ENCODE peak calls at places on chromosomes 3 and 15, in eight cellular contexts. P is small intestine, S is PC-9, T is tibial nerve, B is GM23338, F is lung, I is body of pancreas, N is astrocyte. Q is an unnamed sample.

GRCh38 chr3:2099028-2099671 is 484 bp downstream of the CNTN4 start:
- DNase-seq in N (no peak), P (no peak), I (peak; percentile 8), T (no peak), F (no peak), S (no peak), B (peak; percentile 66), Q (peak; percentile 43)

GRCh38 chr3:94285874-94286273 is 223.0 kb downstream of the NSUN3 start:
- DNase-seq in N (peak; percentile 6), I (no peak), F (no peak), B (peak; percentile 17), P (no peak), T (no peak), S (no peak), Q (no peak)

GRCh38 chr15:67501177-67501835 is 19.6 kb upstream of the C15orf61 start:
- DNase-seq in B (peak; percentile 37), P (peak; percentile 44), T (no peak), N (peak; percentile 10), I (no peak), F (no peak), S (no peak), Q (peak; percentile 33)

GRCh38 chr3:177800565-177800964 is 603.3 kb upstream of the TBL1XR1 start:
- DNase-seq in T (no peak), B (no peak), N (peak; percentile 41), I (no peak), F (no peak), S (no peak), P (no peak), Q (no peak)

GRCh38 chr3:141926929-141927328 is 50.5 kb downstream of the ATP1B3 start:
- DNase-seq in P (no peak), S (no peak), T (no peak), N (no peak), B (no peak), F (no peak), I (no peak), Q (no peak)

GRCh38 chr3:123679712-123680386 is 95.0 kb upstream of the HACD2 start:
- DNase-seq in S (no peak), P (no peak), T (no peak), B (no peak), F (no peak), N (no peak), I (no peak), Q (peak; percentile 24)

GRCh38 chr15:79372428-79372827 is 59.7 kb upstream of the MINAR1 start:
- DNase-seq in B (no peak), S (no peak), F (no peak), I (no peak), T (no peak), P (no peak), N (peak; percentile 68), Q (no peak)

GRCh38 chr3:33299395-33300081 is 22.3 kb downstream of the FBXL2 start:
- DNase-seq in F (no peak), N (peak; percentile 90), S (peak; percentile 77), P (no peak), T (no peak), B (no peak), I (no peak), Q (peak; percentile 3)

GRCh38 chr3:25094932-25095690 is 333.0 kb upstream of the RARB start:
- DNase-seq in I (no peak), P (no peak), B (no peak), N (no peak), F (no peak), S (no peak), T (no peak), Q (no peak)

GRCh38 chr3:98705694-98706093 is 57.4 kb upstream of the ST3GAL6 start:
- DNase-seq in N (no peak), P (no peak), F (no peak), S (peak; percentile 33), T (no peak), B (no peak), I (no peak), Q (no peak)

GRCh38 chr3:43014990-43015389 is 35.9 kb downstream of the GASK1A start:
- DNase-seq in T (no peak), S (no peak), P (no peak), B (no peak), I (no peak), F (no peak), N (no peak), Q (no peak)

GRCh38 chr3:140577911-140578310 is 100.0 kb upstream of the TRIM42 start:
- DNase-seq in P (no peak), T (no peak), B (no peak), I (no peak), N (no peak), S (no peak), F (no peak), Q (no peak)

GRCh38 chr3:141151439-141151838 is 80.2 kb upstream of the PXYLP1 start:
- DNase-seq in S (no peak), I (no peak), B (no peak), F (no peak), N (peak; percentile 15), P (no peak), T (no peak), Q (no peak)

GRCh38 chr15:39587291-39587909 is 6.5 kb downstream of the THBS1 start:
- DNase-seq in B (no peak), P (no peak), I (no peak), F (no peak), S (no peak), T (no peak), N (no peak), Q (no peak)

GRCh38 chr3:138774529-138775253 is 60.0 kb downstream of the PIK3CB start:
- DNase-seq in N (peak; percentile 100), I (peak; percentile 91), T (no peak), B (no peak), F (peak; percentile 77), P (peak; percentile 62), S (peak; percentile 93), Q (peak; percentile 76)

GRCh38 chr3:138768946-138769345 is 65.8 kb downstream of the PIK3CB start:
- DNase-seq in N (no peak), P (no peak), B (no peak), I (no peak), F (no peak), S (no peak), T (no peak), Q (peak; percentile 90)

GRCh38 chr3:138775254-138775595 is 59.5 kb downstream of the PIK3CB start:
- DNase-seq in P (no peak), F (no peak), N (peak; percentile 13), I (no peak), S (no peak), B (no peak), T (no peak), Q (no peak)

GRCh38 chr3:138768126-138768525 is 66.6 kb downstream of the PIK3CB start:
- DNase-seq in P (no peak), T (no peak), F (no peak), S (no peak), I (no peak), B (peak; percentile 54), N (no peak), Q (peak; percentile 24)

DNA sequence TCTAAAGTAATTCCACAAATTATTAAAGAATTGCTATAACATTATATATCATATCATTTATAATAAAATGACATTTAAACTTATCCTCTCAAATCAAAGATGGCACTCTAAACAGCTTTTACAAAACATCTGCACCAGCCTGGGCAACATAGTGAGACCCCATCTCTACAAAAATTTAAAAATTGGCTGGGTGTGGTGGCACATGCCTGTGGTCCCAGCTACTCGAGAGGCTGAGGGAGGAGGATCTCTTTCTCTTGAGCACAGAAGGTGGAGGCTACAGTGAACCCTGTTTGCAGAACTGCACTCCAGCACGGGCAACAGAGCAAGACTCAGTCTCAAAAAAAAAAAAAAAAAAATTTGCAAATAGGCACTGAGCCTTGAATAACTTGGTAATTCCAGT is 63.1 kb downstream of the PIK3CB start:
- DNase-seq in F (no peak), N (no peak), S (no peak), T (no peak), B (no peak), I (no peak), P (no peak), Q (no peak)
- H3K27me3 ChIP-seq in F (no peaks in the 10 kb centered on the region), N (no peaks in the 10 kb centered on the region), S (no peaks in the 10 kb centered on the region), T (no peaks in the 10 kb centered on the region), B (no peaks in the 10 kb centered on the region), I (no peaks in the 10 kb centered on the region), P (no peaks in the 10 kb centered on the region), Q (no peaks in the 10 kb centered on the region)

GRCh38 chr15:63354771-63355650 is 26.6 kb downstream of the CA12 start:
- DNase-seq in B (no peak), P (peak; percentile 49), N (no peak), S (no peak), T (no peak), I (no peak), F (no peak), Q (no peak)

GRCh38 chr15:63357657-63358161 is 23.9 kb downstream of the CA12 start:
- DNase-seq in N (no peak), P (peak; percentile 11), B (no peak), S (no peak), I (no peak), T (no peak), F (no peak), Q (no peak)

GRCh38 chr15:63360170-63360569 is 21.5 kb downstream of the CA12 start:
- DNase-seq in F (no peak), I (no peak), B (no peak), N (no peak), P (no peak), T (no peak), S (no peak), Q (no peak)

GRCh38 chr15:63357061-63357460 is 24.6 kb downstream of the CA12 start:
- DNase-seq in N (no peak), F (no peak), P (no peak), S (no peak), I (no peak), B (no peak), T (no peak), Q (no peak)

DNA sequence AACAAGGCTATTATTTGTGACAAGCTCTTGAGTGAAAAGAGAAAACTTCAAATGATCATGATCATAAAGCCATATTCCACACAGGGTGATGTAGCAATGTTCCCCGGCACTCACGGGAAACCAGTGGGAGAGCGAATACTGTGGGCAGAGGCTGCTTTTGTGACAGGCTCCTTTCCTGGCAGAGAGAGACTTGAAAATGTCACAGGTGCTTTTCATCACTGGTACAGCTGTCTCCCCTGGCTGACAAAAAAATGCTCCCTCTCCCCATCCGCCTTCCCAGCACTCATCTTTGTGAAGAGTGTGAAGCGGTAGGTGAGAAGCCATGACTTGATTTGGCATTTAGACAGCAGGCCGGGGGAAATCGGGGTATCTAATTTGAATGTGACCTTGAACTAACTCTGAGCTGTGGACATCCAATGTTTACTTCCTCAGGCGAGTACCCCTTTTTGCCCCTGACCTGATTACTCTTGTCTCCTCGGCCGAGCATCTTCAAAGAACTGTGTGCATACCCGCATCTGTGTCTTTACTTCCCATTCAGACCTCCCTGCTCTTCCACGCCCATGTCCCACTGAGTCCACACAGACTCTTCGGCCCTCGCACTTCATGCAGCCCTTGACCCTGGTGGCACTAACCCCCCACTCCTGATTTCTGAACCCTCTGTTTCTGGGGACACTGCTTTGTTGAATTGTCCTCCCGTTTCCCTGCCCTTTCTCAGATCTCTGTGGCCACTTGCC is 23.2 kb downstream of the CA12 start:
- DNase-seq in T (no peak), P (no peak), S (no peak), F (no peak), N (no peak), B (no peak), I (no peak), Q (no peak)
- H3K4me1 ChIP-seq in T (no peaks in the 10 kb centered on the region), P (no peaks in the 10 kb centered on the region), S (no peaks in the 10 kb centered on the region), F (peaks cover 2% of the 10 kb centered on the region), N (no peaks in the 10 kb centered on the region), B (peaks cover 16% of the 10 kb centered on the region), I (peaks cover 42% of the 10 kb centered on the region), Q (peaks cover 5% of the 10 kb centered on the region)

GRCh38 chr3:160052385-160053047 is 63.9 kb downstream of the IL12A start:
- DNase-seq in T (no peak), I (peak; percentile 30), B (no peak), F (no peak), N (peak; percentile 52), P (no peak), S (no peak), Q (no peak)
- H3K4me3 ChIP-seq in T (no peak overlapping the region), I (no peak overlapping the region), B (no peak overlapping the region), F (no peak overlapping the region), N (peak overlapping the region; percentile 26), P (no peak overlapping the region), S (no peak overlapping the region), Q (no peak overlapping the region)

GRCh38 chr3:189056612-189057352 is 115.0 kb upstream of the TPRG1 start:
- DNase-seq in F (no peak), P (no peak), T (no peak), S (no peak), I (no peak), B (no peak), N (no peak), Q (no peak)
- H3K27me3 ChIP-seq in F (no peaks in the 10 kb centered on the region), P (no peaks in the 10 kb centered on the region), T (no peaks in the 10 kb centered on the region), S (no peaks in the 10 kb centered on the region), I (no peaks in the 10 kb centered on the region), B (no peaks in the 10 kb centered on the region), N (no peaks in the 10 kb centered on the region), Q (no peaks in the 10 kb centered on the region)

Q was measured in SJCRH30.